ENCODE peak calls at places on chromosomes 11 and 22, in eight cellular contexts. One of them, this sample, is unnamed.

GRCh38 chr11:85857098-85857497 is 1.9 kb downstream of the CCDC83 start:
- DNase-seq in MV-4-11: no peak
- DNase-seq in NCI-H1436: no peak
- DNase-seq in stimulated activated CD4-positive, alpha-beta T cell treated with anti-CD3 and anti-CD28 coated beads, Interleukin-12 subunit alpha, Interleukin-12 subunit beta, amount 100 ng/mL, for 48 hours: no peak
- DNase-seq in skeletal muscle cell: no peak
- DNase-seq in body of pancreas: no peak
- DNase-seq in COLO829: no peak
- DNase-seq in hippocampal formation: no peak
- DNase-seq in this sample: no peak

GRCh38 chr11:16096336-16096735 is 260.0 kb downstream of the SOX6 start:
- DNase-seq in stimulated activated CD4-positive, alpha-beta T cell treated with anti-CD3 and anti-CD28 coated beads, Interleukin-12 subunit alpha, Interleukin-12 subunit beta, amount 100 ng/mL, for 48 hours: no peak
- DNase-seq in hippocampal formation: no peak
- DNase-seq in skeletal muscle cell: no peak
- DNase-seq in MV-4-11: no peak
- DNase-seq in COLO829: no peak
- DNase-seq in NCI-H1436: no peak
- DNase-seq in body of pancreas: no peak
- DNase-seq in this sample: no peak

GRCh38 chr11:1931326-1931725 is 11.8 kb downstream of the TNNT3 start:
- DNase-seq in skeletal muscle cell: peak
- DNase-seq in stimulated activated CD4-positive, alpha-beta T cell treated with anti-CD3 and anti-CD28 coated beads, Interleukin-12 subunit alpha, Interleukin-12 subunit beta, amount 100 ng/mL, for 48 hours: no peak
- DNase-seq in COLO829: no peak
- DNase-seq in hippocampal formation: no peak
- DNase-seq in body of pancreas: no peak
- DNase-seq in NCI-H1436: no peak
- DNase-seq in MV-4-11: no peak
- DNase-seq in this sample: no peak

GRCh38 chr22:32826537-32826936 is 25.0 kb downstream of the TIMP3 start:
- DNase-seq in hippocampal formation: no peak
- DNase-seq in COLO829: no peak
- DNase-seq in NCI-H1436: no peak
- DNase-seq in body of pancreas: no peak
- DNase-seq in stimulated activated CD4-positive, alpha-beta T cell treated with anti-CD3 and anti-CD28 coated beads, Interleukin-12 subunit alpha, Interleukin-12 subunit beta, amount 100 ng/mL, for 48 hours: no peak
- DNase-seq in skeletal muscle cell: no peak
- DNase-seq in MV-4-11: no peak
- DNase-seq in this sample: no peak

GRCh38 chr11:5380740-5381342 is 2.8 kb upstream of the OR51M1 start:
- DNase-seq in COLO829: peak
- DNase-seq in hippocampal formation: peak
- DNase-seq in NCI-H1436: no peak
- DNase-seq in stimulated activated CD4-positive, alpha-beta T cell treated with anti-CD3 and anti-CD28 coated beads, Interleukin-12 subunit alpha, Interleukin-12 subunit beta, amount 100 ng/mL, for 48 hours: peak
- DNase-seq in skeletal muscle cell: peak
- DNase-seq in body of pancreas: peak
- DNase-seq in MV-4-11: peak
- DNase-seq in this sample: no peak

GRCh38 chr11:34468209-34468841 is 29.6 kb downstream of the CAT start:
- DNase-seq in NCI-H1436: no peak
- DNase-seq in hippocampal formation: no peak
- DNase-seq in skeletal muscle cell: no peak
- DNase-seq in body of pancreas: peak
- DNase-seq in MV-4-11: peak
- DNase-seq in COLO829: peak
- DNase-seq in stimulated activated CD4-positive, alpha-beta T cell treated with anti-CD3 and anti-CD28 coated beads, Interleukin-12 subunit alpha, Interleukin-12 subunit beta, amount 100 ng/mL, for 48 hours: peak
- DNase-seq in this sample: no peak

GRCh38 chr22:42933783-42934144 is 76.7 kb upstream of the ARFGAP3 start:
- DNase-seq in NCI-H1436: no peak
- DNase-seq in skeletal muscle cell: peak
- DNase-seq in stimulated activated CD4-positive, alpha-beta T cell treated with anti-CD3 and anti-CD28 coated beads, Interleukin-12 subunit alpha, Interleukin-12 subunit beta, amount 100 ng/mL, for 48 hours: no peak
- DNase-seq in body of pancreas: no peak
- DNase-seq in MV-4-11: peak
- DNase-seq in COLO829: peak
- DNase-seq in hippocampal formation: peak
- DNase-seq in this sample: peak

GRCh38 chr11:65793625-65794400 is 7.0 kb downstream of the OVOL1 start:
- DNase-seq in MV-4-11: no peak
- DNase-seq in skeletal muscle cell: no peak
- DNase-seq in stimulated activated CD4-positive, alpha-beta T cell treated with anti-CD3 and anti-CD28 coated beads, Interleukin-12 subunit alpha, Interleukin-12 subunit beta, amount 100 ng/mL, for 48 hours: no peak
- DNase-seq in body of pancreas: peak
- DNase-seq in COLO829: no peak
- DNase-seq in NCI-H1436: no peak
- DNase-seq in hippocampal formation: no peak
- DNase-seq in this sample: no peak

GRCh38 chr11:31800398-31801265 is 10.5 kb downstream of the PAX6 start:
- DNase-seq in COLO829: no peak
- DNase-seq in NCI-H1436: no peak
- DNase-seq in skeletal muscle cell: no peak
- DNase-seq in body of pancreas: no peak
- DNase-seq in stimulated activated CD4-positive, alpha-beta T cell treated with anti-CD3 and anti-CD28 coated beads, Interleukin-12 subunit alpha, Interleukin-12 subunit beta, amount 100 ng/mL, for 48 hours: no peak
- DNase-seq in hippocampal formation: no peak
- DNase-seq in MV-4-11: no peak
- DNase-seq in this sample: no peak

GRCh38 chr11:31809857-31810778 is 1.0 kb downstream of the PAX6 start:
- DNase-seq in COLO829: no peak
- DNase-seq in NCI-H1436: peak
- DNase-seq in body of pancreas: peak
- DNase-seq in skeletal muscle cell: no peak
- DNase-seq in hippocampal formation: no peak
- DNase-seq in stimulated activated CD4-positive, alpha-beta T cell treated with anti-CD3 and anti-CD28 coated beads, Interleukin-12 subunit alpha, Interleukin-12 subunit beta, amount 100 ng/mL, for 48 hours: no peak
- DNase-seq in MV-4-11: no peak
- DNase-seq in this sample: no peak

GRCh38 chr11:115161876-115162275 is 342.3 kb downstream of the CADM1 start:
- DNase-seq in COLO829: no peak
- DNase-seq in NCI-H1436: no peak
- DNase-seq in MV-4-11: no peak
- DNase-seq in hippocampal formation: no peak
- DNase-seq in body of pancreas: no peak
- DNase-seq in stimulated activated CD4-positive, alpha-beta T cell treated with anti-CD3 and anti-CD28 coated beads, Interleukin-12 subunit alpha, Interleukin-12 subunit beta, amount 100 ng/mL, for 48 hours: no peak
- DNase-seq in skeletal muscle cell: no peak
- DNase-seq in this sample: no peak

GRCh38 chr11:19027829-19028595 is 32.5 kb downstream of the MRGPRX2 start:
- DNase-seq in NCI-H1436: no peak
- DNase-seq in body of pancreas: no peak
- DNase-seq in COLO829: no peak
- DNase-seq in hippocampal formation: no peak
- DNase-seq in skeletal muscle cell: peak
- DNase-seq in MV-4-11: no peak
- DNase-seq in stimulated activated CD4-positive, alpha-beta T cell treated with anti-CD3 and anti-CD28 coated beads, Interleukin-12 subunit alpha, Interleukin-12 subunit beta, amount 100 ng/mL, for 48 hours: no peak
- DNase-seq in this sample: no peak

GRCh38 chr11:128294685-128295079 is 292.7 kb downstream of the ETS1 start:
- DNase-seq in body of pancreas: no peak
- DNase-seq in stimulated activated CD4-positive, alpha-beta T cell treated with anti-CD3 and anti-CD28 coated beads, Interleukin-12 subunit alpha, Interleukin-12 subunit beta, amount 100 ng/mL, for 48 hours: no peak
- DNase-seq in hippocampal formation: no peak
- DNase-seq in MV-4-11: no peak
- DNase-seq in skeletal muscle cell: no peak
- DNase-seq in NCI-H1436: no peak
- DNase-seq in COLO829: no peak
- DNase-seq in this sample: no peak

GRCh38 chr11:115607621-115608191 is 103.5 kb upstream of the CADM1 start:
- DNase-seq in skeletal muscle cell: no peak
- DNase-seq in NCI-H1436: no peak
- DNase-seq in COLO829: no peak
- DNase-seq in hippocampal formation: no peak
- DNase-seq in MV-4-11: no peak
- DNase-seq in body of pancreas: peak
- DNase-seq in stimulated activated CD4-positive, alpha-beta T cell treated with anti-CD3 and anti-CD28 coated beads, Interleukin-12 subunit alpha, Interleukin-12 subunit beta, amount 100 ng/mL, for 48 hours: no peak
- DNase-seq in this sample: peak

GRCh38 chr11:134481135-134481534 is 69.1 kb upstream of the B3GAT1 start:
- DNase-seq in MV-4-11: no peak
- DNase-seq in hippocampal formation: no peak
- DNase-seq in body of pancreas: no peak
- DNase-seq in COLO829: no peak
- DNase-seq in stimulated activated CD4-positive, alpha-beta T cell treated with anti-CD3 and anti-CD28 coated beads, Interleukin-12 subunit alpha, Interleukin-12 subunit beta, amount 100 ng/mL, for 48 hours: no peak
- DNase-seq in NCI-H1436: no peak
- DNase-seq in skeletal muscle cell: no peak
- DNase-seq in this sample: no peak

GRCh38 chr11:116258821-116259220 is 514.0 kb downstream of the BUD13 start:
- DNase-seq in stimulated activated CD4-positive, alpha-beta T cell treated with anti-CD3 and anti-CD28 coated beads, Interleukin-12 subunit alpha, Interleukin-12 subunit beta, amount 100 ng/mL, for 48 hours: no peak
- DNase-seq in body of pancreas: no peak
- DNase-seq in NCI-H1436: no peak
- DNase-seq in hippocampal formation: no peak
- DNase-seq in skeletal muscle cell: no peak
- DNase-seq in MV-4-11: no peak
- DNase-seq in COLO829: no peak
- DNase-seq in this sample: no peak

GRCh38 chr11:74269161-74269809 is 42.2 kb downstream of the P4HA3 start:
- DNase-seq in skeletal muscle cell: peak
- DNase-seq in hippocampal formation: no peak
- DNase-seq in stimulated activated CD4-positive, alpha-beta T cell treated with anti-CD3 and anti-CD28 coated beads, Interleukin-12 subunit alpha, Interleukin-12 subunit beta, amount 100 ng/mL, for 48 hours: no peak
- DNase-seq in MV-4-11: peak
- DNase-seq in NCI-H1436: no peak
- DNase-seq in body of pancreas: no peak
- DNase-seq in COLO829: no peak
- DNase-seq in this sample: no peak

GRCh38 chr22:42836026-42836425 is 21.0 kb downstream of the ARFGAP3 start:
- DNase-seq in MV-4-11: no peak
- DNase-seq in NCI-H1436: no peak
- DNase-seq in skeletal muscle cell: no peak
- DNase-seq in stimulated activated CD4-positive, alpha-beta T cell treated with anti-CD3 and anti-CD28 coated beads, Interleukin-12 subunit alpha, Interleukin-12 subunit beta, amount 100 ng/mL, for 48 hours: no peak
- DNase-seq in body of pancreas: no peak
- DNase-seq in hippocampal formation: no peak
- DNase-seq in COLO829: no peak
- DNase-seq in this sample: no peak

GRCh38 chr22:30182365-30182764 is 64.2 kb downstream of the LIF start:
- DNase-seq in skeletal muscle cell: no peak
- DNase-seq in COLO829: no peak
- DNase-seq in stimulated activated CD4-positive, alpha-beta T cell treated with anti-CD3 and anti-CD28 coated beads, Interleukin-12 subunit alpha, Interleukin-12 subunit beta, amount 100 ng/mL, for 48 hours: no peak
- DNase-seq in hippocampal formation: no peak
- DNase-seq in NCI-H1436: no peak
- DNase-seq in MV-4-11: no peak
- DNase-seq in body of pancreas: no peak
- DNase-seq in this sample: no peak

GRCh38 chr22:49647346-49648026 is 180.2 kb downstream of the BRD1 start:
- DNase-seq in skeletal muscle cell: no peak
- DNase-seq in hippocampal formation: no peak
- DNase-seq in stimulated activated CD4-positive, alpha-beta T cell treated with anti-CD3 and anti-CD28 coated beads, Interleukin-12 subunit alpha, Interleukin-12 subunit beta, amount 100 ng/mL, for 48 hours: no peak
- DNase-seq in COLO829: no peak
- DNase-seq in MV-4-11: no peak
- DNase-seq in body of pancreas: no peak
- DNase-seq in NCI-H1436: no peak
- DNase-seq in this sample: no peak

GRCh38 chr22:44166448-44166847 is 14.3 kb upstream of the PARVG start:
- DNase-seq in stimulated activated CD4-positive, alpha-beta T cell treated with anti-CD3 and anti-CD28 coated beads, Interleukin-12 subunit alpha, Interleukin-12 subunit beta, amount 100 ng/mL, for 48 hours: no peak
- DNase-seq in body of pancreas: no peak
- DNase-seq in MV-4-11: no peak
- DNase-seq in COLO829: no peak
- DNase-seq in hippocampal formation: no peak
- DNase-seq in NCI-H1436: no peak
- DNase-seq in skeletal muscle cell: peak
- DNase-seq in this sample: no peak

GRCh38 chr11:129374993-129375721 is 491 bp upstream of the BARX2 start:
- DNase-seq in MV-4-11: no peak
- DNase-seq in body of pancreas: peak
- DNase-seq in hippocampal formation: no peak
- DNase-seq in COLO829: no peak
- DNase-seq in stimulated activated CD4-positive, alpha-beta T cell treated with anti-CD3 and anti-CD28 coated beads, Interleukin-12 subunit alpha, Interleukin-12 subunit beta, amount 100 ng/mL, for 48 hours: no peak
- DNase-seq in NCI-H1436: no peak
- DNase-seq in skeletal muscle cell: no peak
- DNase-seq in this sample: no peak

GRCh38 chr11:126890561-126890960 is 110.0 kb downstream of the KIRREL3 start:
- DNase-seq in NCI-H1436: no peak
- DNase-seq in COLO829: no peak
- DNase-seq in skeletal muscle cell: no peak
- DNase-seq in body of pancreas: no peak
- DNase-seq in stimulated activated CD4-positive, alpha-beta T cell treated with anti-CD3 and anti-CD28 coated beads, Interleukin-12 subunit alpha, Interleukin-12 subunit beta, amount 100 ng/mL, for 48 hours: no peak
- DNase-seq in hippocampal formation: peak
- DNase-seq in MV-4-11: no peak
- DNase-seq in this sample: no peak

GRCh38 chr11:68467446-68467845 is 6.9 kb downstream of the PPP6R3 start:
- DNase-seq in NCI-H1436: no peak
- DNase-seq in MV-4-11: no peak
- DNase-seq in hippocampal formation: no peak
- DNase-seq in stimulated activated CD4-positive, alpha-beta T cell treated with anti-CD3 and anti-CD28 coated beads, Interleukin-12 subunit alpha, Interleukin-12 subunit beta, amount 100 ng/mL, for 48 hours: no peak
- DNase-seq in body of pancreas: no peak
- DNase-seq in skeletal muscle cell: no peak
- DNase-seq in COLO829: no peak
- DNase-seq in this sample: no peak

GRCh38 chr22:26785942-26786341 is 128.6 kb downstream of the MIAT start:
- DNase-seq in stimulated activated CD4-positive, alpha-beta T cell treated with anti-CD3 and anti-CD28 coated beads, Interleukin-12 subunit alpha, Interleukin-12 subunit beta, amount 100 ng/mL, for 48 hours: no peak
- DNase-seq in MV-4-11: peak
- DNase-seq in COLO829: no peak
- DNase-seq in skeletal muscle cell: no peak
- DNase-seq in NCI-H1436: no peak
- DNase-seq in body of pancreas: no peak
- DNase-seq in hippocampal formation: no peak
- DNase-seq in this sample: no peak

This sample was measured in retinal pigment epithelial cell.